ENCODE peak calls at places on chromosomes 13 and 19, in four cellular contexts. H is testis, Y is thyroid gland, A is uterus. I is an unnamed sample.

GRCh38 chr13:112366907-112367646 is 9.1 kb upstream of the SPACA7 start:
- DNase-seq in A (no peak), H (no peak), Y (no peak), I (no peak)

GRCh38 chr19:16232568-16232967 is 34.9 kb downstream of the AP1M1 start:
- DNase-seq in Y (no peak), A (no peak), H (no peak), I (no peak)

GRCh38 chr19:18433039-18433691 is 4.8 kb downstream of the ISYNA1 start:
- DNase-seq in Y (peak; percentile 45), A (peak; percentile 64), H (no peak), I (no peak)

GRCh38 chr19:40279120-40279551 is 6.0 kb downstream of the AKT2 start:
- DNase-seq in H (peak; percentile 79), A (peak; percentile 84), Y (peak; percentile 80), I (no peak)

GRCh38 chr13:59746291-59746962 is 417.3 kb downstream of the DIAPH3 start:
- DNase-seq in A (no peak), Y (no peak), H (no peak), I (no peak)

GRCh38 chr13:78241278-78241919 is 322.8 kb upstream of the EDNRB start:
- DNase-seq in H (peak; percentile 48), Y (peak; percentile 8), A (no peak), I (peak; percentile 27)

GRCh38 chr13:33033361-33033812 is 17.2 kb downstream of the KL start:
- DNase-seq in A (no peak), Y (no peak), H (peak; percentile 18), I (no peak)

GRCh38 chr19:39110263-39110967 is 15.2 kb upstream of the PAK4 start:
- DNase-seq in H (peak; percentile 79), A (peak; percentile 49), Y (peak; percentile 65), I (peak; percentile 38)

GRCh38 chr13:43664700-43665191 is 122.0 kb downstream of the ENOX1 start:
- DNase-seq in Y (peak; percentile 7), H (no peak), A (peak; percentile 27), I (no peak)

GRCh38 chr13:45833242-45833641 is 18.3 kb downstream of the SIAH3 start:
- DNase-seq in H (no peak), A (no peak), Y (no peak), I (no peak)

GRCh38 chr19:23439623-23440022 is 44.4 kb upstream of the ZNF91 start:
- DNase-seq in H (no peak), Y (no peak), A (no peak), I (no peak)

DNA sequence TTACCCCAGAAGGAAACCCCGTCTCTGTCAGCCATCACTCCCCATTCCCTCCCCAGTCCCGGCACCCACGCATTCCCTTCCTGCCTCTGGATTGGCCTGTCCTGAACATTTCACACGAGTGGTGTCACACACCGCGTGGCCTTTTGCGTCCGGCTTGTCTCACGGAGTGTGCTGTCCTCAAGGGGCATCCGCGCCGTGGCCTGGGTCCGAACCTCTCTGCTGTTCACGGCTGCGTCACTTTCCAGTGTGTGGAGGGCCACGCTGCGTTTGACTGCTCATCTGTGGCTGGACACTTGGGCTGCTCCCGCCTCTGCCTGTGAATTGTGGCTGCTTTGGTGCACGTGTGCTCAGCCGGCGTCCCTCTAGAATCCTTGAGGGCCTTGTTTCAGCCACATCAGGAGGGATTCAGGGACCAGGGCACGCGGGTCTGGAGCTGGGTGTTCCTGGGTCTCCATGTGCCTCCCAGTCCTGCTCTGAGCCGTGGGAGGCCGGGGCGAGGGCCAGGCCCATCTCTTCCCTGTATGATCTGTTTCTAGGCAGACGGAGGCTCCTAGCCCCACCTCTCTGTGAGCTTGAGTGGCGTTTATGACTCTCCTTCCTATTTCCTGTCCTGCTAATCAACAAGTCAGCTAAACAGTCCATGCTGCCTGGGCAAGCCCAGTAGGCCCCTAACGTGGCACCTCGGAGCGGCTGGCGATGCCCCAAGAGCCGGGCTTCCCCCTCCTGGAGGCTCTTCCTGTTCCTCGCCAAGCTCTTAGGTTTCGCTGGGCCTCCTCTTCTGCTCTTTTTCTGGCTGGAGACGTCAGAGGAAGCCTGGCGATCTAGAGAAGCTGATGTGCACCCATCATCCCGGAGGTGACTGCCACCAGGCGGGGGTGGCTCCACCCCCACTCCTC is 8.1 kb downstream of the STK11 start:
- DNase-seq in H (peak; percentile 79), A (peak; percentile 60), Y (peak; percentile 34), I (no peak)
- TF ChIP-seq POLR2A in H (no peak), A (no peak), Y (no peak), I (no peak)

DNA sequence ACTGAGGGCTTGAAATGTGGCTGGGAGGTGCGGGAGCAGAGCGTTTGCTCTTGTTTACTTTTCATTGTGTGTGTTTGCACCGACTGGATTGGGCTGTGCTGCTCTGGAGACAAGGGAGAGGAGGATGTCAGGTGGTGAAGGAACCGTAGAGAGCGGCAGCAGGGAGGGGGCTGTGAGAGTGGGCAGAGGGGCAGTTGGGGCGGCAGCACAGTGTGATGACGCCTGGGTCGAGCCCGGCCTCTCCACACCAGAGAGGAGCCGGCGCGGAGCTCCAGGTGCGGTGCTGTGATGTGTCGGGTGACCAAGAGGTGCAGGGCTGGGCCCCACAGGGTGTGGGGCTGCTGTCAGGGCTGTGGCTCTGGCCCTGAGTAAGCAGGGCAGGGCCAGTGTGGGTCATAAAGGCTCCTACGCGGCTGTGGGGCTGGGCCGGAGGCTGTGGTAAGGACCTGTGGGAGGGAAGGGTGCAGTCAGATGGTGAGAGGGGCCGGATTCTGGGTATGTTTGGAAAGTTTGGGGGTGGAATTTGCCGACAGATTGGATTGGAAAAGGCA is 10.5 kb downstream of the NAXD start:
- DNase-seq in H (no peak), A (no peak), Y (no peak), I (no peak)
- TF ChIP-seq POLR2A in H (no peak), A (no peak), Y (no peak), I (no peak)

DNA sequence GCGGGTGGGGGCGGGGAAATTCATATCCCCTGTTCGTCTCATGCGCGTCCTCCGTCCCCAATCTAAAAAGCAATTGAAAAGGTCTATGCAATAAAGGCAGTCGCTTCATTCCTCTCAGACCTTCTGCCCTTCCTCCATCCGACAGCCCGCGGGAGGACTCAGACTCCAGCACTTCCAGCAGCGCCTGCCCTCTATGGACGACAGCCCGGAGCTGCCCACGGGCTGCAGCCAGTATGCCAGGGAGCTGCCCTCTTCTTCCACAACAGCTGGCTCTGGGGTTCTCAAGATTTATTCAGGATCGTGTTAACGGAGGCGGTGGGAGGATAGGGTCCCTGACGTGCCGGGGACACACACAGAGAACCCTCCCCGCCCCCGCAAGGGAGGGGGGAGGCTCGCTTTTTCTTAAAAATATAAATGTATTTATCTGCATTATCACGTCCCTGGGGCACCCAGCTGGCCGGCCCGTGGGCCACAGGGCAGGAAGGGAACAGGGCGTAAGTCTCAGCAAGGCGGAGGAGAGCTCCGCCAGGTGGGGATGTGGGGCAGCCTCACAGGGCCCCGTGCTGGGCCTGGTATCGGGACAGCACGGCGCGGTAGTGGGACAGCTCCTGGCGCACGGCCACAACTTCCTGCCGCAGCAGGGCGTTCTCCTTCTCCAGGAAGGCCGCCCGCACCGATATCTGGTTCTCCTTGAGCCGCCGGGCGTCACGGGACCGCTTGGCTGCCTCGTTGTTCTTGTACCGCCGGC is 6.7 kb downstream of the DBP start:
- DNase-seq in A (peak; percentile 77), Y (peak; percentile 42), H (peak; percentile 92), I (no peak)
- TF ChIP-seq POLR2A in A (no peak), Y (no peak), H (no peak), I (no peak)

GRCh38 chr13:91360246-91360751 is 12.8 kb downstream of the MIR17HG start:
- DNase-seq in A (no peak), H (no peak), Y (no peak), I (no peak)
- TF ChIP-seq POLR2A in A (no peak), H (no peak), Y (no peak), I (no peak)

GRCh38 chr19:8392017-8392591 is 1.9 kb downstream of the RAB11B start:
- DNase-seq in A (no peak), Y (peak; percentile 89), H (peak; percentile 43), I (no peak)
- TF ChIP-seq POLR2A in A (no peak), Y (no peak), H (no peak), I (no peak)

GRCh38 chr19:3975637-3976087 is 4.8 kb upstream of the DAPK3 start:
- DNase-seq in A (no peak), Y (no peak), H (no peak), I (no peak)
- TF ChIP-seq POLR2A in A (no peak), Y (no peak), H (no peak), I (peak; percentile 57)

GRCh38 chr13:54768214-54768613 is 1739.6 kb downstream of the OLFM4 start:
- DNase-seq in A (no peak), H (no peak), Y (no peak), I (no peak)
- TF ChIP-seq POLR2A in A (no peak), H (no peak), Y (no peak), I (no peak)

GRCh38 chr19:32869369-32870153 is at the start of gene SLC7A9:
- DNase-seq in Y (no peak), H (no peak), A (no peak), I (peak; percentile 31)
- TF ChIP-seq POLR2A in Y (no peak), H (no peak), A (no peak), I (peak; percentile 78)

DNA sequence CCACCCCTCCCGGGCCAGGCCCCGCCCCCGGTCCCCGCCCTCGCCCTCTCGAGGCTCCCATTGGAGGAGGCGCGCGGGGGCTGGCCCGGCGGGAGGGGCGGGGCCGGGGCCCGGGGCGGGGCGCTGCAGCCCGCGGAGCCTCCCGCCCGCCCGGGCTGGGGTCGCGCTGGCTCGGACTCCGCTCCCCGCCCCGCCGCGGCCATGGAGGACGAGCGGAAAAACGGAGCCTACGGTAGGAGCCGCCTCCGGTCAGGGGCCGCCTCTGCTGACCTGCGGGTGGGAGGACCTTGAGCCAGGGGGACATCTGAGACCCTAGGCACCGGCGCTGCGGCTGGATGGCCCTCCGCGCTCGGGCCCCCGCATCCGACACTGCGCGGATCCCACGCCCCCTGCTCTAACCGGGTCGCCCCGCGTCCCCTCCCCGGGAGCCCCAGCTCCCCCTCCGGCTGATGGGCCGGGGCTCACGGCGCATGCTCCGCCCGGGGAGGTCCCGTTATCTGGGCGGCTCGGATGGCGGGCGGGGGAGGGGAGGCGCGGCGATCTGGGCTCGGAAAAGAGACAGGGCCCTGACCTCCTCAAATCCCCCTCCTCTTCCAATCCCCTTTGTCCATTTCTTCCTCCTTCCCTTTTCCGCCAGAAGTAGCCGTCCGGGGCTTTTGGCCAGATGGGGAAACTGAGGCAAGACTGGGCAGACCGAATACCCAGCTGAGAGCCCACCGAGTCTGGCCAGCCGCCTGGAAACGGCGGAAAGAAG is 15.4 kb upstream of the AP1M2 start:
- DNase-seq in A (peak; percentile 84), H (peak; percentile 92), Y (peak; percentile 73), I (peak; percentile 31)
- TF ChIP-seq POLR2A in A (peak; percentile 66), H (no peak), Y (no peak), I (peak; percentile 69)

GRCh38 chr13:38868870-38869269 is 121.8 kb downstream of the STOML3 start:
- DNase-seq in Y (no peak), H (no peak), A (no peak), I (no peak)
- TF ChIP-seq POLR2A in Y (no peak), H (no peak), A (no peak), I (no peak)